ENCODE peak calls at places on chromosomes 5 and 9, in seven cellular contexts. One of them, this sample, is unnamed.

GRCh38 chr5:138975098-138975847 is 100.1 kb upstream of the LRRTM2 start:
- DNase-seq in K562: no peak
- DNase-seq in GM12878: no peak
- DNase-seq in HCT116: no peak
- DNase-seq in H1: no peak
- DNase-seq in T47D: no peak
- DNase-seq in HepG2: no peak
- DNase-seq in this sample: no peak

GRCh38 chr5:109035470-109035869 is 287.8 kb downstream of the FER start:
- DNase-seq in H1: no peak
- DNase-seq in T47D: no peak
- DNase-seq in K562: no peak
- DNase-seq in HCT116: no peak
- DNase-seq in HepG2: no peak
- DNase-seq in GM12878: no peak
- DNase-seq in this sample: no peak

GRCh38 chr9:38621434-38622082 is 1.2 kb upstream of the ANKRD18A start:
- DNase-seq in K562: no peak
- DNase-seq in GM12878: no peak
- DNase-seq in HepG2: peak; percentile 3
- DNase-seq in T47D: no peak
- DNase-seq in HCT116: no peak
- DNase-seq in H1: peak; percentile 81
- DNase-seq in this sample: peak; percentile 67

GRCh38 chr9:114156311-114156657 is 947 bp downstream of the COL27A1 start:
- DNase-seq in GM12878: no peak
- DNase-seq in HepG2: no peak
- DNase-seq in H1: no peak
- DNase-seq in HCT116: no peak
- DNase-seq in T47D: no peak
- DNase-seq in K562: no peak
- DNase-seq in this sample: no peak

GRCh38 chr5:159905496-159905895 is 10.8 kb upstream of the ADRA1B start:
- DNase-seq in H1: no peak
- DNase-seq in HCT116: peak; percentile 92
- DNase-seq in K562: no peak
- DNase-seq in GM12878: no peak
- DNase-seq in HepG2: no peak
- DNase-seq in T47D: peak; percentile 47
- DNase-seq in this sample: no peak

GRCh38 chr5:84437673-84438315 is 53.1 kb upstream of the EDIL3 start:
- DNase-seq in H1: no peak
- DNase-seq in HepG2: no peak
- DNase-seq in K562: no peak
- DNase-seq in HCT116: peak; percentile 34
- DNase-seq in GM12878: no peak
- DNase-seq in T47D: no peak
- DNase-seq in this sample: no peak

GRCh38 chr5:168125445-168126199 is 165.8 kb upstream of the WWC1 start:
- DNase-seq in HCT116: no peak
- DNase-seq in HepG2: no peak
- DNase-seq in H1: no peak
- DNase-seq in T47D: no peak
- DNase-seq in K562: no peak
- DNase-seq in GM12878: no peak
- DNase-seq in this sample: no peak

GRCh38 chr5:958701-959571 is 49.7 kb upstream of the NKD2 start:
- DNase-seq in K562: peak; percentile 63
- DNase-seq in HCT116: peak; percentile 13
- DNase-seq in T47D: peak; percentile 77
- DNase-seq in HepG2: peak; percentile 75
- DNase-seq in GM12878: no peak
- DNase-seq in H1: no peak
- DNase-seq in this sample: peak; percentile 43

GRCh38 chr5:59020611-59021285 is 437.9 kb downstream of the RAB3C start:
- DNase-seq in K562: no peak
- DNase-seq in H1: no peak
- DNase-seq in GM12878: no peak
- DNase-seq in HCT116: no peak
- DNase-seq in T47D: no peak
- DNase-seq in HepG2: no peak
- DNase-seq in this sample: no peak

GRCh38 chr9:93122721-93123221 is 11.3 kb downstream of the NINJ1 start:
- DNase-seq in HCT116: no peak
- DNase-seq in GM12878: no peak
- DNase-seq in HepG2: no peak
- DNase-seq in H1: no peak
- DNase-seq in T47D: no peak
- DNase-seq in K562: no peak
- DNase-seq in this sample: no peak

GRCh38 chr9:110220809-110221208 is 12.8 kb upstream of the C9orf152 start:
- DNase-seq in GM12878: no peak
- DNase-seq in T47D: no peak
- DNase-seq in HCT116: no peak
- DNase-seq in HepG2: peak; percentile 93
- DNase-seq in K562: no peak
- DNase-seq in H1: no peak
- DNase-seq in this sample: no peak

GRCh38 chr5:31886206-31886605 is 247.3 kb downstream of the PDZD2 start:
- DNase-seq in K562: no peak
- DNase-seq in HepG2: no peak
- DNase-seq in HCT116: no peak
- DNase-seq in T47D: no peak
- DNase-seq in H1: no peak
- DNase-seq in GM12878: no peak
- DNase-seq in this sample: no peak

GRCh38 chr9:31519011-31519410 is 865.4 kb upstream of the ACO1 start:
- DNase-seq in K562: no peak
- DNase-seq in T47D: no peak
- DNase-seq in HCT116: no peak
- DNase-seq in GM12878: peak; percentile 21
- DNase-seq in HepG2: peak; percentile 5
- DNase-seq in H1: no peak
- DNase-seq in this sample: no peak

GRCh38 chr9:32413424-32413823 is 29.0 kb downstream of the ACO1 start:
- DNase-seq in K562: no peak
- DNase-seq in T47D: no peak
- DNase-seq in HepG2: no peak
- DNase-seq in H1: no peak
- DNase-seq in HCT116: no peak
- DNase-seq in GM12878: no peak
- DNase-seq in this sample: no peak

GRCh38 chr5:173890195-173890951 is 2.2 kb downstream of the CPEB4 start:
- DNase-seq in H1: no peak
- DNase-seq in T47D: no peak
- DNase-seq in K562: peak; percentile 36
- DNase-seq in HCT116: no peak
- DNase-seq in GM12878: no peak
- DNase-seq in HepG2: no peak
- DNase-seq in this sample: peak; percentile 51

GRCh38 chr9:120934271-120934670 is 7.7 kb upstream of the TRAF1 start:
- DNase-seq in T47D: no peak
- DNase-seq in K562: no peak
- DNase-seq in H1: no peak
- DNase-seq in HepG2: no peak
- DNase-seq in HCT116: no peak
- DNase-seq in GM12878: no peak
- DNase-seq in this sample: no peak

GRCh38 chr5:94375801-94376200 is 242.6 kb downstream of the KIAA0825 start:
- DNase-seq in T47D: no peak
- DNase-seq in H1: no peak
- DNase-seq in GM12878: no peak
- DNase-seq in HepG2: no peak
- DNase-seq in K562: no peak
- DNase-seq in HCT116: no peak
- DNase-seq in this sample: no peak

GRCh38 chr9:109880276-109881169 is 100.5 kb downstream of the PALM2AKAP2 start:
- DNase-seq in HCT116: peak; percentile 67
- DNase-seq in K562: peak; percentile 63
- DNase-seq in GM12878: no peak
- DNase-seq in HepG2: peak; percentile 7
- DNase-seq in H1: peak; percentile 72
- DNase-seq in T47D: peak; percentile 66
- DNase-seq in this sample: peak; percentile 28

GRCh38 chr9:16413509-16414016 is 456.9 kb downstream of the BNC2 start:
- DNase-seq in K562: no peak
- DNase-seq in GM12878: no peak
- DNase-seq in HCT116: no peak
- DNase-seq in T47D: no peak
- DNase-seq in H1: no peak
- DNase-seq in HepG2: peak; percentile 95
- DNase-seq in this sample: no peak

GRCh38 chr5:37791321-37791720 is 48.5 kb downstream of the GDNF start:
- DNase-seq in GM12878: no peak
- DNase-seq in HCT116: no peak
- DNase-seq in T47D: no peak
- DNase-seq in H1: no peak
- DNase-seq in K562: no peak
- DNase-seq in HepG2: no peak
- DNase-seq in this sample: no peak

GRCh38 chr5:131328536-131329186 is 64.8 kb downstream of the CDC42SE2 start:
- DNase-seq in HepG2: peak; percentile 50
- DNase-seq in HCT116: peak; percentile 51
- DNase-seq in H1: no peak
- DNase-seq in GM12878: no peak
- DNase-seq in T47D: peak; percentile 14
- DNase-seq in K562: no peak
- DNase-seq in this sample: no peak

GRCh38 chr5:10276691-10277090 is 26.6 kb downstream of the CCT5 start:
- DNase-seq in H1: no peak
- DNase-seq in HCT116: no peak
- DNase-seq in HepG2: no peak
- DNase-seq in T47D: no peak
- DNase-seq in GM12878: no peak
- DNase-seq in K562: no peak
- DNase-seq in this sample: no peak

GRCh38 chr5:141714542-141715303 is 32.7 kb upstream of the ARAP3 start:
- DNase-seq in GM12878: no peak
- DNase-seq in T47D: peak; percentile 49
- DNase-seq in K562: no peak
- DNase-seq in HepG2: no peak
- DNase-seq in H1: no peak
- DNase-seq in HCT116: no peak
- DNase-seq in this sample: no peak

GRCh38 chr5:36298546-36298945 is 3.2 kb downstream of the RANBP3L start:
- DNase-seq in HCT116: no peak
- DNase-seq in T47D: no peak
- DNase-seq in H1: no peak
- DNase-seq in GM12878: no peak
- DNase-seq in K562: no peak
- DNase-seq in HepG2: no peak
- DNase-seq in this sample: no peak

GRCh38 chr9:93630806-93631411 is 54.5 kb downstream of the PHF2 start:
- DNase-seq in T47D: no peak
- DNase-seq in HepG2: no peak
- DNase-seq in H1: peak; percentile 39
- DNase-seq in HCT116: no peak
- DNase-seq in GM12878: no peak
- DNase-seq in K562: no peak
- DNase-seq in this sample: no peak

GRCh38 chr9:97573482-97574073 is 59.6 kb downstream of the TSTD2 start:
- DNase-seq in H1: no peak
- DNase-seq in HCT116: peak; percentile 29
- DNase-seq in GM12878: no peak
- DNase-seq in HepG2: peak; percentile 12
- DNase-seq in T47D: no peak
- DNase-seq in K562: no peak
- DNase-seq in this sample: no peak
- TF ChIP-seq JUND in H1: no peak
- TF ChIP-seq JUND in HCT116: peak; percentile 69
- TF ChIP-seq JUND in GM12878: no peak
- TF ChIP-seq JUND in HepG2: no peak
- TF ChIP-seq JUND in T47D: no peak
- TF ChIP-seq JUND in K562: no peak
- TF ChIP-seq JUND in this sample: no peak

GRCh38 chr5:170268884-170269283 is 28.7 kb downstream of the LCP2 start:
- DNase-seq in K562: no peak
- DNase-seq in T47D: no peak
- DNase-seq in HepG2: no peak
- DNase-seq in HCT116: no peak
- DNase-seq in H1: no peak
- DNase-seq in GM12878: no peak
- DNase-seq in this sample: no peak
- TF ChIP-seq JUND in K562: no peak
- TF ChIP-seq JUND in T47D: no peak
- TF ChIP-seq JUND in HepG2: no peak
- TF ChIP-seq JUND in HCT116: no peak
- TF ChIP-seq JUND in H1: no peak
- TF ChIP-seq JUND in GM12878: no peak
- TF ChIP-seq JUND in this sample: no peak

DNA sequence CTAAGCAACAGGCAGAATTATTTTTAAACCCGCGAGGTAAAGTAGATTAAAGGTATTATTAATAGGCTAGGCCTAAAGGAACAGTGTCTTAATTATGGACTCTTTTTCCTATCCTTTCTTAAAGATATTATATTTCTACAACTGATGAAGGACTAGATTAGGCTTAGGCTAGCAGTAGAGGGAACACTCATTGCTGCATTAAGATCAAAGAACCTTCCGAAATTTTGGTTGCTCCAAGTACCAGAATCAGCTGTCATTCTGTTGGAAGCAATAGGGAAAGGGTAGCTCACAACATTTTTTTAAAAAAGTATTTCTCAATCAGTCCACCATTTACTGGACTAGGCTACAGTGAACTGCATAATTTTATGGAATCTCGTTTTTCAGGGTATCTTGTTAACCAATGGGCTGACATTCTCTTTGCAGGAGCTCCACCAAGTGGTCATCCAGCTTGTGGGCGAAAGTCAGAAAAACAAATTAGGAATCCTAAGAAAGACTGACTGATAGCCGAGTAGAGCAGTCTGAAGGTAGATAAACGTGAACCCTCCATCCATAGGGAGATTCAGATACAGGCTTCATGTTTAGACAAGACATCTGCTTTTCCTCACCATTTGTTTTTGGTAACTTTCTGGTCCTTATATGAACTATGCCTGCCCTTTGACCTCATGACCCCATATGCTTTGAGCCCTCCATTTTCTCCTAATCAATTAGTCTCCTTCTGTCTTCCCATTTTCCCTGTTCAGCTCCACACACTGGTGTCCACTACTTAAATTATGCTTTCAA is 103.6 kb upstream of the CHD1 start:
- DNase-seq in K562: peak; percentile 35
- DNase-seq in GM12878: no peak
- DNase-seq in HepG2: peak; percentile 74
- DNase-seq in HCT116: peak; percentile 56
- DNase-seq in T47D: peak; percentile 79
- DNase-seq in H1: no peak
- DNase-seq in this sample: peak; percentile 46
- TF ChIP-seq JUND in K562: no peak
- TF ChIP-seq JUND in GM12878: no peak
- TF ChIP-seq JUND in HepG2: no peak
- TF ChIP-seq JUND in HCT116: no peak
- TF ChIP-seq JUND in T47D: no peak
- TF ChIP-seq JUND in H1: no peak
- TF ChIP-seq JUND in this sample: no peak

GRCh38 chr9:24245988-24246387 is 299.7 kb downstream of the IZUMO3 start:
- DNase-seq in HCT116: peak; percentile 1
- DNase-seq in H1: no peak
- DNase-seq in T47D: peak; percentile 58
- DNase-seq in K562: no peak
- DNase-seq in HepG2: no peak
- DNase-seq in GM12878: no peak
- DNase-seq in this sample: peak; percentile 4
- TF ChIP-seq JUND in HCT116: no peak
- TF ChIP-seq JUND in H1: no peak
- TF ChIP-seq JUND in T47D: no peak
- TF ChIP-seq JUND in K562: no peak
- TF ChIP-seq JUND in HepG2: no peak
- TF ChIP-seq JUND in GM12878: no peak
- TF ChIP-seq JUND in this sample: no peak

This sample was measured in SK-N-SH.